ENCODE peak calls at places on chromosomes 5 and 9, in five cellular contexts. One of them, this sample, is unnamed.

GRCh38 chr5:174176511-174176910 is 131.0 kb downstream of the NSG2 start:
- DNase-seq in brain microvascular endothelial cell: no peak
- DNase-seq in fibroblast of lung: peak; percentile 1
- DNase-seq in CD8-positive, alpha-beta T cell: no peak
- DNase-seq in adrenal gland: no peak
- DNase-seq in this sample: no peak

GRCh38 chr9:100397867-100398266 is 29.1 kb upstream of the MSANTD3 start:
- DNase-seq in brain microvascular endothelial cell: no peak
- DNase-seq in fibroblast of lung: no peak
- DNase-seq in CD8-positive, alpha-beta T cell: no peak
- DNase-seq in adrenal gland: no peak
- DNase-seq in this sample: no peak

GRCh38 chr9:138044485-138045383 is 167.2 kb downstream of the CACNA1B start:
- DNase-seq in brain microvascular endothelial cell: no peak
- DNase-seq in fibroblast of lung: no peak
- DNase-seq in CD8-positive, alpha-beta T cell: peak; percentile 9
- DNase-seq in adrenal gland: no peak
- DNase-seq in this sample: no peak

GRCh38 chr9:128056887-128057723 is 10.0 kb downstream of the NAIF1 start:
- DNase-seq in brain microvascular endothelial cell: no peak
- DNase-seq in fibroblast of lung: peak; percentile 80
- DNase-seq in CD8-positive, alpha-beta T cell: no peak
- DNase-seq in adrenal gland: peak; percentile 77
- DNase-seq in this sample: no peak

GRCh38 chr9:68668127-68668526 is 36.9 kb upstream of the PIP5K1B start:
- DNase-seq in brain microvascular endothelial cell: no peak
- DNase-seq in fibroblast of lung: no peak
- DNase-seq in CD8-positive, alpha-beta T cell: no peak
- DNase-seq in adrenal gland: no peak
- DNase-seq in this sample: no peak

GRCh38 chr5:111697215-111697614 is 59.8 kb downstream of the NREP start:
- DNase-seq in brain microvascular endothelial cell: no peak
- DNase-seq in fibroblast of lung: peak; percentile 53
- DNase-seq in CD8-positive, alpha-beta T cell: no peak
- DNase-seq in adrenal gland: peak; percentile 30
- DNase-seq in this sample: no peak

GRCh38 chr9:112002847-112003457 is 106.3 kb downstream of the UGCG start:
- DNase-seq in brain microvascular endothelial cell: peak; percentile 89
- DNase-seq in fibroblast of lung: peak; percentile 65
- DNase-seq in CD8-positive, alpha-beta T cell: no peak
- DNase-seq in adrenal gland: no peak
- DNase-seq in this sample: peak; percentile 57

GRCh38 chr9:126491256-126491879 is 122.4 kb upstream of the LMX1B start:
- DNase-seq in brain microvascular endothelial cell: peak; percentile 41
- DNase-seq in fibroblast of lung: peak; percentile 74
- DNase-seq in CD8-positive, alpha-beta T cell: peak; percentile 56
- DNase-seq in adrenal gland: no peak
- DNase-seq in this sample: peak; percentile 33

GRCh38 chr5:154493274-154493673 is 15.2 kb upstream of the HAND1 start:
- DNase-seq in brain microvascular endothelial cell: no peak
- DNase-seq in fibroblast of lung: no peak
- DNase-seq in CD8-positive, alpha-beta T cell: no peak
- DNase-seq in adrenal gland: no peak
- DNase-seq in this sample: no peak

GRCh38 chr9:78103971-78104433 is 72.4 kb upstream of the GNAQ start:
- DNase-seq in brain microvascular endothelial cell: no peak
- DNase-seq in fibroblast of lung: no peak
- DNase-seq in CD8-positive, alpha-beta T cell: peak; percentile 30
- DNase-seq in adrenal gland: no peak
- DNase-seq in this sample: no peak

GRCh38 chr9:89149726-89150125 is 28.9 kb downstream of the SHC3 start:
- DNase-seq in brain microvascular endothelial cell: peak; percentile 76
- DNase-seq in fibroblast of lung: peak; percentile 58
- DNase-seq in CD8-positive, alpha-beta T cell: no peak
- DNase-seq in adrenal gland: peak; percentile 43
- DNase-seq in this sample: no peak

GRCh38 chr9:137070906-137071275 is 534 bp upstream of the SAPCD2 start:
- DNase-seq in brain microvascular endothelial cell: no peak
- DNase-seq in fibroblast of lung: no peak
- DNase-seq in CD8-positive, alpha-beta T cell: no peak
- DNase-seq in adrenal gland: no peak
- DNase-seq in this sample: no peak

GRCh38 chr5:100777680-100778281 is 125.3 kb downstream of the ST8SIA4 start:
- DNase-seq in brain microvascular endothelial cell: peak; percentile 75
- DNase-seq in fibroblast of lung: peak; percentile 92
- DNase-seq in CD8-positive, alpha-beta T cell: no peak
- DNase-seq in adrenal gland: peak; percentile 44
- DNase-seq in this sample: peak; percentile 58

GRCh38 chr9:2465921-2466460 is 155.6 kb upstream of the VLDLR start:
- DNase-seq in brain microvascular endothelial cell: peak; percentile 33
- DNase-seq in fibroblast of lung: peak; percentile 51
- DNase-seq in CD8-positive, alpha-beta T cell: no peak
- DNase-seq in adrenal gland: no peak
- DNase-seq in this sample: no peak

GRCh38 chr9:91412895-91413294 is 10.7 kb downstream of the NFIL3 start:
- DNase-seq in brain microvascular endothelial cell: no peak
- DNase-seq in fibroblast of lung: no peak
- DNase-seq in CD8-positive, alpha-beta T cell: no peak
- DNase-seq in adrenal gland: no peak
- DNase-seq in this sample: no peak

GRCh38 chr9:122821278-122821952 is 7.0 kb downstream of the PDCL start:
- DNase-seq in brain microvascular endothelial cell: peak; percentile 40
- DNase-seq in fibroblast of lung: peak; percentile 64
- DNase-seq in CD8-positive, alpha-beta T cell: no peak
- DNase-seq in adrenal gland: peak; percentile 67
- DNase-seq in this sample: no peak

GRCh38 chr9:75238311-75238976 is 150.1 kb downstream of the OSTF1 start:
- DNase-seq in brain microvascular endothelial cell: peak; percentile 75
- DNase-seq in fibroblast of lung: peak; percentile 67
- DNase-seq in CD8-positive, alpha-beta T cell: peak; percentile 27
- DNase-seq in adrenal gland: no peak
- DNase-seq in this sample: peak; percentile 15

GRCh38 chr9:35163413-35163812 is 1.6 kb downstream of the UNC13B start:
- DNase-seq in brain microvascular endothelial cell: no peak
- DNase-seq in fibroblast of lung: no peak
- DNase-seq in CD8-positive, alpha-beta T cell: no peak
- DNase-seq in adrenal gland: no peak
- DNase-seq in this sample: no peak

GRCh38 chr9:35162605-35163315 is 951 bp downstream of the UNC13B start:
- DNase-seq in brain microvascular endothelial cell: no peak
- DNase-seq in fibroblast of lung: peak; percentile 7
- DNase-seq in CD8-positive, alpha-beta T cell: peak; percentile 10
- DNase-seq in adrenal gland: no peak
- DNase-seq in this sample: no peak

GRCh38 chr9:35158501-35159280 is 3.1 kb upstream of the UNC13B start:
- DNase-seq in brain microvascular endothelial cell: no peak
- DNase-seq in fibroblast of lung: no peak
- DNase-seq in CD8-positive, alpha-beta T cell: no peak
- DNase-seq in adrenal gland: no peak
- DNase-seq in this sample: no peak

GRCh38 chr9:35164711-35165110 is 2.9 kb downstream of the UNC13B start:
- DNase-seq in brain microvascular endothelial cell: peak; percentile 71
- DNase-seq in fibroblast of lung: peak; percentile 22
- DNase-seq in CD8-positive, alpha-beta T cell: no peak
- DNase-seq in adrenal gland: no peak
- DNase-seq in this sample: no peak

GRCh38 chr9:35161713-35162604 is at the start of gene UNC13B:
- DNase-seq in brain microvascular endothelial cell: peak; percentile 86
- DNase-seq in fibroblast of lung: peak; percentile 90
- DNase-seq in CD8-positive, alpha-beta T cell: peak; percentile 72
- DNase-seq in adrenal gland: peak; percentile 97
- DNase-seq in this sample: peak; percentile 74
- TF ChIP-seq CTCF in brain microvascular endothelial cell: no peak
- TF ChIP-seq CTCF in fibroblast of lung: peak; percentile 22
- TF ChIP-seq CTCF in CD8-positive, alpha-beta T cell: no peak
- TF ChIP-seq CTCF in adrenal gland: no peak
- TF ChIP-seq CTCF in this sample: peak; percentile 26

DNA sequence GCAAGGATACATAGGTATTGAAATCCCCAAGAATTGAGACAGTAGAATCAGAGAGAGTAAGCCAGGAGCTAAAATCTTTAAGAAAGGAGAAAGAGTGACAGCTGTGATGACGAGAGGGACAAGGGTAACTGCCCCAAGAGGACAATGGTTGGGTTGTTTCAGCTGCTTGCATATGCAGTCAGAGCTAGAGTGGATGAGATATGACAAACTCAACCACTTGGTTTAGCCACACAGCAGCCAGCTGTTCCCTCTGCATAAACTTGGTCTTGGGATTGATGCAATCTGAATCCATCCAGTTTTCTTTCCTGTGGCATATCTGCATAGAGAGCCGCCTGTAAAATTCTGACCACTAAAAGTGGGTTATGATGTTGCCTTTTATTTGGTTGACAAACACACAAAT is 100.7 kb downstream of the ZNF622 start:
- DNase-seq in brain microvascular endothelial cell: no peak
- DNase-seq in fibroblast of lung: no peak
- DNase-seq in CD8-positive, alpha-beta T cell: no peak
- DNase-seq in adrenal gland: no peak
- DNase-seq in this sample: no peak
- H3K4me3 ChIP-seq in brain microvascular endothelial cell: no peak overlapping the region
- H3K4me3 ChIP-seq in fibroblast of lung: no peak overlapping the region
- H3K4me3 ChIP-seq in CD8-positive, alpha-beta T cell: no peak overlapping the region
- H3K4me3 ChIP-seq in adrenal gland: no peak overlapping the region
- H3K4me3 ChIP-seq in this sample: no peak overlapping the region

GRCh38 chr5:146940295-146940694 is 61.7 kb upstream of the PPP2R2B start:
- DNase-seq in brain microvascular endothelial cell: no peak
- DNase-seq in fibroblast of lung: no peak
- DNase-seq in CD8-positive, alpha-beta T cell: no peak
- DNase-seq in adrenal gland: no peak
- DNase-seq in this sample: no peak
- H3K27ac ChIP-seq in brain microvascular endothelial cell: no peak overlapping the region
- H3K27ac ChIP-seq in fibroblast of lung: no peak overlapping the region
- H3K27ac ChIP-seq in CD8-positive, alpha-beta T cell: no peak overlapping the region
- H3K27ac ChIP-seq in adrenal gland: no peak overlapping the region
- H3K27ac ChIP-seq in this sample: no peak overlapping the region

DNA sequence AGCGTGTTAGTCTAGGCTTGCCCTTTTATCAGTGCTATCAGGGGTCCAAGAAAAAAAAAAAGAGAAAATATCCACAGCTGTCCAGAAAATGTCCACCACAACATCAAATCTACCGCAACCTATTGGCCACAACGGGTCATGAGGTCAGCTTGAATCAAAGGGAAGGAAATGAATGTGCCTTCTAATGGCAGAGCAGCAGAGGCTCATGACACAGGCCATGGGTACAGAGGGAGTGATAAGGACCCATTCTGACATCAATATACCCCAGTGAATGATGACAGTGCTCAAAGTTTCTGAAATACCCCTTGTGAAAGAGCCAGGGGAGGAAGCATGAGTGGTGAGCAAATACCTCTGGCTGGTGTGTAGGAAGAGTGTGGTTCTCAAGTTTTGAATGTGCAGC is 348.2 kb downstream of the IRX1 start:
- DNase-seq in brain microvascular endothelial cell: no peak
- DNase-seq in fibroblast of lung: no peak
- DNase-seq in CD8-positive, alpha-beta T cell: no peak
- DNase-seq in adrenal gland: no peak
- DNase-seq in this sample: no peak
- TF ChIP-seq CTCF in brain microvascular endothelial cell: no peak
- TF ChIP-seq CTCF in fibroblast of lung: no peak
- TF ChIP-seq CTCF in CD8-positive, alpha-beta T cell: no peak
- TF ChIP-seq CTCF in adrenal gland: no peak
- TF ChIP-seq CTCF in this sample: no peak

GRCh38 chr9:70261131-70261870 is 2.5 kb downstream of the SMC5 start:
- DNase-seq in brain microvascular endothelial cell: no peak
- DNase-seq in fibroblast of lung: peak; percentile 13
- DNase-seq in CD8-positive, alpha-beta T cell: no peak
- DNase-seq in adrenal gland: no peak
- DNase-seq in this sample: no peak
- H3K4me3 ChIP-seq in brain microvascular endothelial cell: no peak overlapping the region
- H3K4me3 ChIP-seq in fibroblast of lung: no peak overlapping the region
- H3K4me3 ChIP-seq in CD8-positive, alpha-beta T cell: no peak overlapping the region
- H3K4me3 ChIP-seq in adrenal gland: no peak overlapping the region
- H3K4me3 ChIP-seq in this sample: no peak overlapping the region

DNA sequence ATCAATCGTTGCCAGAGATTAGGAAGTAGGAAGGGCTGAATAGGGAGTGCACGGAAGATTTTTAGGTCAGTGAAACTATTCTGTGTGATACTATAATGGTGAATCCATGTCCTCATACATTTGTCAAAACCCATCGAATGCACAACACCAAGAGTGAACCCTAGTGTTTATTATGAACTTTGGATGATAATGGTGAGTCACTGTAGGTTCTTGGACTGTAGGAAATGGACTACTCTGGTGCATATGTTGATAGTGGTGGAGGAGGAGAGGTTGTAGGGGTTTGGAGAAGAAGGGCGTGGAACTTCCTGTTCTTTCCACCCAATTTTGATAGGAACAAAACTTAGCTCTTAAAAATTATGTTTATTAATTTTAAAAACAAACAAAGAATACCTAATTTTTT is 14.3 kb downstream of the CTSL start:
- DNase-seq in brain microvascular endothelial cell: no peak
- DNase-seq in fibroblast of lung: no peak
- DNase-seq in CD8-positive, alpha-beta T cell: no peak
- DNase-seq in adrenal gland: no peak
- DNase-seq in this sample: no peak
- H3K27ac ChIP-seq in brain microvascular endothelial cell: no peak overlapping the region
- H3K27ac ChIP-seq in fibroblast of lung: no peak overlapping the region
- H3K27ac ChIP-seq in CD8-positive, alpha-beta T cell: no peak overlapping the region
- H3K27ac ChIP-seq in adrenal gland: no peak overlapping the region
- H3K27ac ChIP-seq in this sample: no peak overlapping the region

GRCh38 chr5:131766689-131767088 is 30.1 kb downstream of the FNIP1 start:
- DNase-seq in brain microvascular endothelial cell: no peak
- DNase-seq in fibroblast of lung: no peak
- DNase-seq in CD8-positive, alpha-beta T cell: no peak
- DNase-seq in adrenal gland: no peak
- DNase-seq in this sample: no peak
- TF ChIP-seq CTCF in brain microvascular endothelial cell: no peak
- TF ChIP-seq CTCF in fibroblast of lung: no peak
- TF ChIP-seq CTCF in CD8-positive, alpha-beta T cell: no peak
- TF ChIP-seq CTCF in adrenal gland: no peak
- TF ChIP-seq CTCF in this sample: no peak

GRCh38 chr9:24652181-24652580 is 106.5 kb upstream of the IZUMO3 start:
- DNase-seq in brain microvascular endothelial cell: no peak
- DNase-seq in fibroblast of lung: no peak
- DNase-seq in CD8-positive, alpha-beta T cell: no peak
- DNase-seq in adrenal gland: no peak
- DNase-seq in this sample: no peak
- H3K4me3 ChIP-seq in brain microvascular endothelial cell: no peak overlapping the region
- H3K4me3 ChIP-seq in fibroblast of lung: no peak overlapping the region
- H3K4me3 ChIP-seq in CD8-positive, alpha-beta T cell: no peak overlapping the region
- H3K4me3 ChIP-seq in adrenal gland: no peak overlapping the region
- H3K4me3 ChIP-seq in this sample: no peak overlapping the region

This sample was measured in AG04450.